ENCODE peak calls at places on chromosomes 3 and 15, in five cellular contexts. B, R, X, U and Z are unnamed samples.

GRCh38 chr15:44811347-44811746 is 75.0 kb downstream of the TRIM69 start:
- DNase-seq in B (no peak), U (no peak), R (no peak), X (no peak), Z (peak; percentile 8)

GRCh38 chr15:56058986-56059385 is 65.6 kb upstream of the NEDD4 start:
- DNase-seq in U (no peak), R (no peak), X (no peak), B (no peak), Z (no peak)

GRCh38 chr15:100627789-100628395 is 25.5 kb downstream of the ASB7 start:
- DNase-seq in R (peak; percentile 59), X (peak; percentile 62), U (peak; percentile 79), B (peak; percentile 82), Z (peak; percentile 78)

GRCh38 chr3:138062626-138063025 is 52.7 kb downstream of the CLDN18 start:
- DNase-seq in R (no peak), B (peak; percentile 74), U (no peak), X (peak; percentile 57), Z (no peak)

GRCh38 chr3:46236294-46237054 is 5.8 kb upstream of the CCR3 start:
- DNase-seq in X (no peak), B (no peak), U (no peak), R (no peak), Z (no peak)

GRCh38 chr3:52314495-52314894 is 1.6 kb upstream of the DNAH1 start:
- DNase-seq in B (peak; percentile 55), X (no peak), R (no peak), U (no peak), Z (no peak)

GRCh38 chr3:58065700-58066167 is 57.5 kb downstream of the FLNB start:
- DNase-seq in U (no peak), B (no peak), X (no peak), R (no peak), Z (no peak)

GRCh38 chr3:32818431-32819085 is 761 bp downstream of the TRIM71 start:
- DNase-seq in R (peak; percentile 46), B (no peak), X (no peak), U (no peak), Z (no peak)

GRCh38 chr15:90046846-90047481 is 45.8 kb downstream of the ZNF710 start:
- DNase-seq in X (no peak), U (no peak), R (peak; percentile 34), B (no peak), Z (no peak)

GRCh38 chr3:112555535-112556170 is 6.1 kb downstream of the ATG3 start:
- DNase-seq in B (no peak), U (no peak), R (no peak), X (no peak), Z (no peak)

GRCh38 chr3:101184111-101184510 is 136.3 kb downstream of the IMPG2 start:
- DNase-seq in U (no peak), X (no peak), B (peak; percentile 20), R (no peak), Z (no peak)